ENCODE peak calls at places on chromosomes 13 and 19, in nine cellular contexts. K, Q, S, C, R, O, M, L and X are unnamed samples.

GRCh38 chr13:76527041-76527440 is 359.2 kb downstream of the KCTD12 start:
- DNase-seq in S (no peak), C (no peak), M (no peak), Q (no peak), R (no peak), O (peak; percentile 0), L (no peak), K (no peak), X (no peak)

GRCh38 chr19:3766520-3766919 is 4.0 kb downstream of the MRPL54 start:
- DNase-seq in K (peak; percentile 32), L (no peak), Q (no peak), R (no peak), M (no peak), C (no peak), S (no peak), O (no peak), X (no peak)

GRCh38 chr19:18879579-18880373 is 16.2 kb downstream of the CERS1 start:
- DNase-seq in Q (peak; percentile 95), K (peak; percentile 89), C (peak; percentile 71), S (peak; percentile 77), O (no peak), R (no peak), M (no peak), L (no peak), X (peak; percentile 59)

GRCh38 chr13:112748947-112749346 is 59.1 kb downstream of the ATP11A start:
- DNase-seq in L (no peak), O (no peak), S (no peak), R (peak; percentile 13), K (no peak), Q (no peak), C (no peak), M (no peak), X (no peak)

GRCh38 chr13:46648166-46648607 is 95.2 kb downstream of the LRCH1 start:
- DNase-seq in R (no peak), M (no peak), O (peak; percentile 60), K (peak; percentile 71), Q (no peak), S (no peak), L (no peak), C (peak; percentile 66), X (no peak)

GRCh38 chr13:26062853-26063444 is 11.1 kb upstream of the SHISA2 start:
- DNase-seq in C (peak; percentile 49), R (peak; percentile 58), S (no peak), L (no peak), M (peak; percentile 25), Q (no peak), O (peak; percentile 33), K (peak; percentile 68), X (peak; percentile 50)

GRCh38 chr13:22012676-22013075 is 341.8 kb downstream of the FGF9 start:
- DNase-seq in C (no peak), K (no peak), Q (no peak), L (no peak), R (no peak), M (no peak), S (no peak), O (no peak), X (no peak)

GRCh38 chr19:14318873-14319272 is 62.4 kb upstream of the ADGRE5 start:
- DNase-seq in L (no peak), C (no peak), Q (peak; percentile 57), S (no peak), R (no peak), K (peak; percentile 81), M (no peak), O (no peak), X (no peak)

GRCh38 chr19:8577741-8578140 is 499 bp upstream of the MYO1F start:
- DNase-seq in L (no peak), K (no peak), Q (no peak), C (no peak), M (no peak), O (no peak), S (no peak), R (no peak), X (no peak)

GRCh38 chr19:8576273-8576993 is 809 bp downstream of the MYO1F start:
- DNase-seq in Q (no peak), O (no peak), L (no peak), K (no peak), R (no peak), M (no peak), S (no peak), C (no peak), X (no peak)

GRCh38 chr19:8575467-8575997 is 1.7 kb downstream of the MYO1F start:
- DNase-seq in L (no peak), K (peak; percentile 65), C (no peak), O (peak; percentile 35), S (no peak), R (peak; percentile 80), M (peak; percentile 40), Q (no peak), X (peak; percentile 20)

GRCh38 chr19:8578642-8579265 is 1.5 kb upstream of the MYO1F start:
- DNase-seq in S (peak; percentile 91), M (peak; percentile 80), K (peak; percentile 95), L (peak; percentile 86), O (peak; percentile 53), C (peak; percentile 83), Q (peak; percentile 77), R (peak; percentile 41), X (peak; percentile 70)

DNA sequence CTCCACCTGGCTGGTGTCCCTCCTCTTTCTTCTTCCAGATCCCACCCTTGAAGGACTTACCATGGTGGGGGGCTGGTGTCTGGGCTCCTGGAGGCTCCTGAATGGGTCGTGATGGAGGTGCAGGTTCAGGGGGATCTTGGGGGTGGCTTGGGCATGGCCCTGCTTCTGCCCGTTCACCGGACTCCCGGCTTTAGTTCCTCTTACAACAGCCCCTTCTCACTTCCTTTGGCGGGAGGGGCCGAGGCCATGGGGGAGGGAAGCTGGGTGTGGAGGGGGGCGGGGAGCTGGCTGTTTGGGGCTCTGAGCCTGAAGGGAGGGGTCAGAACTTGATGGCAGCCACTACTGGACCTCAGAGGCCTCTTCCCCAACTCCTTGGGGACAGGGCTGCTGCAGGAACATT is at the start of gene MYO1F:
- DNase-seq in R (no peak), S (no peak), M (no peak), K (no peak), Q (peak; percentile 48), L (peak; percentile 77), O (no peak), C (peak; percentile 41), X (no peak)
- H3K27ac ChIP-seq in R (no peak within 1 kb of the TSS), S (no peak within 1 kb of the TSS), M (peak within 1 kb of the TSS; percentile 52), K (no peak within 1 kb of the TSS), Q (no peak within 1 kb of the TSS), L (no peak within 1 kb of the TSS), O (no peak within 1 kb of the TSS), C (peak within 1 kb of the TSS; percentile 84), X (no peak within 1 kb of the TSS)

GRCh38 chr13:49561064-49561410 is 24.3 kb downstream of the RCBTB1 start:
- DNase-seq in C (no peak), O (no peak), Q (no peak), K (no peak), S (no peak), M (no peak), R (peak; percentile 22), L (no peak), X (no peak)

GRCh38 chr13:49559006-49559405 is 26.4 kb downstream of the RCBTB1 start:
- DNase-seq in R (no peak), M (no peak), K (no peak), S (no peak), L (no peak), Q (no peak), C (no peak), O (no peak), X (no peak)

GRCh38 chr13:49563513-49563912 is 21.8 kb downstream of the RCBTB1 start:
- DNase-seq in K (no peak), S (no peak), Q (no peak), C (no peak), O (peak; percentile 28), L (no peak), M (no peak), R (peak; percentile 14), X (no peak)

DNA sequence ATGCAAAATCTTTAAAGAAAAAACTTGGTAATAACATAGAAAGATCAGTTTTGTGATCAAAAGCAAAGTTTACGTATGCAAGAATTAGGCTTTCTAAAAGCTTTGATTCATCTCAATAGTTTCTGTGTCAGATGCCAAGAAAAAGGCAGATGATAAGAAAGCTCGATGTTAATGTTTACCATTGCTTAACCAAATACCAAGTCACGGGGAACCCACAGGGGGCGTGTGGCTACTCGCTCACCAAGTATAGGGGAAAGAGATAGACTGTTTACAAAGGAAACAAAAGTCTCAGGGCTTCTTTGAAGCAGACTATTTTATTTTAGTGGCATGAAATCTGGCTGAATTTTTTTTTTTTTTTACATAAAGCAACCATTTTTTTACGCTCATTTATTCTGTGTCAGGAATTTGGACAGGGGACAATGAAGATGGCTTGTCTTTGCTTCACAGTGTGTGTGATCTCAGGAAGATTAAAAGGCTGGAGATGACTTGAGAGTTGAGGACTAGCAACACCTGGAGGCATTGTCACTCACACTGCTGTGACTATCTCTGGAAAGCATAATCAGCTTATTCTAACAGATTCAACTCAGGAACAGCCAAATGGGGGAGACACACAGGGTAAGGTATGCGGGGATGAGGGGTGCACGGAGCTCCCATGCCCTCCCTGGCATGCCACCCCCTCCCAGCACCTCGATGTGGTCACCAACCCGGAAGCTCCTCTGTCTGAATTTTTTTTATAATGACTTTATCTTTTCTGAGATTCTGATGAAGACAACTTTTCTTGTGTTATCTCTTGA is 24.9 kb downstream of the RCBTB1 start:
- DNase-seq in M (no peak), S (no peak), R (peak; percentile 20), O (peak; percentile 79), K (peak; percentile 81), Q (no peak), L (no peak), C (peak; percentile 74), X (peak; percentile 14)
- TF ChIP-seq CTCF in M (no peak), S (no peak), R (peak; percentile 49), O (peak; percentile 50), K (peak; percentile 62), Q (no peak), L (no peak), C (no peak), X (no peak)

GRCh38 chr13:40597735-40598365 is 68.6 kb downstream of the FOXO1 start:
- DNase-seq in K (no peak), S (no peak), L (no peak), R (no peak), C (peak; percentile 45), O (no peak), M (no peak), Q (no peak), X (no peak)

GRCh38 chr13:40595693-40596092 is 70.7 kb downstream of the FOXO1 start:
- DNase-seq in S (no peak), K (no peak), O (no peak), R (peak; percentile 21), L (no peak), Q (no peak), M (no peak), C (no peak), X (no peak)

GRCh38 chr13:40599146-40599545 is 67.3 kb downstream of the FOXO1 start:
- DNase-seq in C (no peak), L (no peak), K (no peak), S (no peak), M (no peak), R (no peak), O (no peak), Q (no peak), X (no peak)

GRCh38 chr13:40598599-40598998 is 67.8 kb downstream of the FOXO1 start:
- DNase-seq in L (no peak), S (no peak), M (no peak), Q (no peak), O (no peak), R (peak; percentile 46), C (no peak), K (no peak), X (no peak)

DNA sequence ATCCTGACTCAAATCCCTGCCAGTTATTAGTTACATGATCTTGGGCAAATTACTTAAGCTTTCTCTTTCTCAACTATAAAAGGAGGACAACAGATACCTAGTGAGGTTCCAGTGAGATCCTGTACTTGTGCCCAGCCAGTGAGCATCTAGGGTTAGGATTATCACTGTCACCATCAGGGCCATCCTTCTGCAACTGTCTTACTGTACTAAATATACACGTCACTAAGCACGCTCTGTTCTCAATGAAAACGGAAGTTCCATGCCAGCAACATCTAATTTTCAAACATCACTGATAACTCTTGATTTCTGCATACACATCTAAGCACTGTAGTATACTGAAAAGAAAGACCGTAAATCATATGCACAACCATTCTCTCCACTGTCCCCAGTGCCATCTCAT is 70.0 kb downstream of the FOXO1 start:
- DNase-seq in K (no peak), R (no peak), O (no peak), C (no peak), Q (no peak), M (no peak), L (no peak), S (no peak), X (no peak)
- H3K27ac ChIP-seq in K (no peak overlapping the region), R (no peak overlapping the region), O (no peak overlapping the region), C (peak overlapping the region; percentile 5), Q (no peak overlapping the region), M (no peak overlapping the region), L (no peak overlapping the region), S (peak overlapping the region; percentile 23), X (no peak overlapping the region)

GRCh38 chr19:49421039-49421877 is 2.0 kb downstream of the PTH2 start:
- DNase-seq in L (no peak), Q (peak; percentile 91), R (peak; percentile 44), S (no peak), C (peak; percentile 55), M (no peak), K (peak; percentile 99), O (peak; percentile 17), X (peak; percentile 86)

GRCh38 chr19:49423278-49423984 is at the start of gene PTH2:
- DNase-seq in K (no peak), M (no peak), Q (no peak), O (no peak), C (no peak), L (no peak), R (no peak), S (peak; percentile 72), X (no peak)

GRCh38 chr19:49423985-49424303 is 703 bp upstream of the PTH2 start:
- DNase-seq in O (no peak), Q (no peak), C (no peak), S (no peak), L (no peak), K (no peak), M (no peak), R (no peak), X (no peak)

GRCh38 chr19:49421878-49422202 is 1.4 kb downstream of the PTH2 start:
- DNase-seq in C (no peak), Q (no peak), K (no peak), R (no peak), M (no peak), S (no peak), L (no peak), O (no peak), X (no peak)

GRCh38 chr19:49422407-49423277 is 599 bp downstream of the PTH2 start:
- DNase-seq in C (no peak), Q (peak; percentile 91), K (peak; percentile 93), R (peak; percentile 30), L (no peak), M (peak; percentile 25), O (peak; percentile 17), S (peak; percentile 77), X (no peak)
- TF ChIP-seq CTCF in C (no peak), Q (peak; percentile 90), K (peak; percentile 79), R (no peak), L (peak; percentile 22), M (peak; percentile 45), O (peak; percentile 35), S (peak; percentile 67), X (peak; percentile 25)